ENCODE peak calls at places on chromosome 12, in ten cellular contexts. I is kidney; S is stimulated activated CD4-positive, alpha-beta T cell treated with anti-CD3 and anti-CD28 coated beads, Interleukin-1b, Interleukin-23, amount 100 ng/mL, for 24 hours; X is foreskin fibroblast; J is activated T-cell treated with anti-CD3 and anti-CD28 coated beads, Interleukin-2, amount 50 U/mL, for 72 hours; F is neural crest cell; M is activated T-helper 9 cell treated with anti-CD3 and anti-CD28 coated beads, Interleukin-2, amount 50 U/mL, for 16 hours; U is anterior cingulate cortex; O is B cell; A is progenitor cell of endocrine pancreas. V is an unnamed sample.

GRCh38 chr12:65662590-65662989 is 161.7 kb upstream of the HMGA2 start:
- DNase-seq in S (no peak), F (no peak), J (no peak), M (no peak), U (no peak), A (no peak), O (no peak), I (no peak), X (peak), V (no peak)

GRCh38 chr12:120043421-120043820 is 54.4 kb downstream of the BICDL1 start:
- DNase-seq in J (no peak), I (no peak), M (no peak), O (no peak), F (no peak), S (no peak), U (no peak), A (no peak), X (no peak), V (no peak)

GRCh38 chr12:101045486-101046474 is 164.3 kb downstream of the SLC5A8 start:
- DNase-seq in I (no peak), M (no peak), U (no peak), J (no peak), A (no peak), S (no peak), O (no peak), F (no peak), X (peak), V (no peak)

GRCh38 chr12:117850048-117850447 is 118.7 kb downstream of the KSR2 start:
- DNase-seq in F (peak), A (peak), S (no peak), J (no peak), O (no peak), M (no peak), X (peak), U (no peak), I (no peak), V (no peak)

GRCh38 chr12:103503546-103504480 is 8.0 kb upstream of the C12orf42 start:
- DNase-seq in J (peak), A (peak), O (peak), U (no peak), M (no peak), F (peak), S (no peak), X (no peak), I (no peak), V (no peak)

GRCh38 chr12:57087689-57088441 is 1.0 kb upstream of the NAB2 start:
- DNase-seq in O (peak), A (peak), J (peak), U (peak), S (peak), X (peak), M (peak), I (peak), F (peak), V (peak)

GRCh38 chr12:37672655-37673260 is 643.8 kb upstream of the ALG10B start:
- DNase-seq in O (no peak), I (no peak), M (no peak), F (no peak), S (no peak), X (peak), J (no peak), U (no peak), A (no peak), V (no peak)

GRCh38 chr12:12019881-12020280 is 50.9 kb upstream of the BCL2L14 start:
- DNase-seq in M (no peak), O (no peak), I (no peak), J (no peak), X (no peak), F (no peak), U (no peak), S (no peak), A (no peak), V (no peak)